ENCODE peak calls at places on chromosomes 11 and 22, in five cellular contexts. One of them, this sample, is unnamed.

GRCh38 chr11:33624082-33624481 is 76.5 kb downstream of the C11orf91 start:
- DNase-seq in GDM1: no peak
- DNase-seq in cardiac muscle cell: peak; percentile 68
- DNase-seq in AG04449: no peak
- DNase-seq in stimulated activated CD4-positive, alpha-beta T cell treated with anti-CD3 and anti-CD28 coated beads, TNF-alpha, amount 100 ng/mL, for 1 hour: no peak
- DNase-seq in this sample: no peak

GRCh38 chr11:6129011-6129410 is 21.5 kb downstream of the OR56B4 start:
- DNase-seq in cardiac muscle cell: no peak
- DNase-seq in stimulated activated CD4-positive, alpha-beta T cell treated with anti-CD3 and anti-CD28 coated beads, TNF-alpha, amount 100 ng/mL, for 1 hour: no peak
- DNase-seq in AG04449: no peak
- DNase-seq in GDM1: no peak
- DNase-seq in this sample: no peak

GRCh38 chr22:48572951-48573350 is 1254.7 kb downstream of the BRD1 start:
- DNase-seq in GDM1: no peak
- DNase-seq in AG04449: no peak
- DNase-seq in stimulated activated CD4-positive, alpha-beta T cell treated with anti-CD3 and anti-CD28 coated beads, TNF-alpha, amount 100 ng/mL, for 1 hour: no peak
- DNase-seq in cardiac muscle cell: no peak
- DNase-seq in this sample: no peak

GRCh38 chr11:10432971-10433370 is 22.1 kb upstream of the AMPD3 start:
- DNase-seq in AG04449: no peak
- DNase-seq in stimulated activated CD4-positive, alpha-beta T cell treated with anti-CD3 and anti-CD28 coated beads, TNF-alpha, amount 100 ng/mL, for 1 hour: no peak
- DNase-seq in GDM1: no peak
- DNase-seq in cardiac muscle cell: no peak
- DNase-seq in this sample: no peak

GRCh38 chr11:10584071-10584501 is 15.6 kb upstream of the LYVE1 start:
- DNase-seq in AG04449: no peak
- DNase-seq in cardiac muscle cell: no peak
- DNase-seq in stimulated activated CD4-positive, alpha-beta T cell treated with anti-CD3 and anti-CD28 coated beads, TNF-alpha, amount 100 ng/mL, for 1 hour: no peak
- DNase-seq in GDM1: peak; percentile 49
- DNase-seq in this sample: peak; percentile 85

GRCh38 chr11:12989428-12990242 is 19.5 kb upstream of the RASSF10 start:
- DNase-seq in AG04449: no peak
- DNase-seq in cardiac muscle cell: no peak
- DNase-seq in stimulated activated CD4-positive, alpha-beta T cell treated with anti-CD3 and anti-CD28 coated beads, TNF-alpha, amount 100 ng/mL, for 1 hour: no peak
- DNase-seq in GDM1: no peak
- DNase-seq in this sample: no peak

GRCh38 chr22:44691796-44692661 is 10.0 kb upstream of the PRR5 start:
- DNase-seq in cardiac muscle cell: no peak
- DNase-seq in stimulated activated CD4-positive, alpha-beta T cell treated with anti-CD3 and anti-CD28 coated beads, TNF-alpha, amount 100 ng/mL, for 1 hour: no peak
- DNase-seq in GDM1: no peak
- DNase-seq in AG04449: no peak
- DNase-seq in this sample: no peak

GRCh38 chr11:10770626-10771254 is 19.7 kb downstream of the CTR9 start:
- DNase-seq in stimulated activated CD4-positive, alpha-beta T cell treated with anti-CD3 and anti-CD28 coated beads, TNF-alpha, amount 100 ng/mL, for 1 hour: no peak
- DNase-seq in AG04449: no peak
- DNase-seq in GDM1: no peak
- DNase-seq in cardiac muscle cell: peak; percentile 80
- DNase-seq in this sample: peak; percentile 48

GRCh38 chr11:100682247-100682969 is 4.7 kb upstream of the ARHGAP42 start:
- DNase-seq in AG04449: no peak
- DNase-seq in cardiac muscle cell: no peak
- DNase-seq in stimulated activated CD4-positive, alpha-beta T cell treated with anti-CD3 and anti-CD28 coated beads, TNF-alpha, amount 100 ng/mL, for 1 hour: no peak
- DNase-seq in GDM1: no peak
- DNase-seq in this sample: peak; percentile 57

GRCh38 chr11:124113890-124114289 is 1.4 kb upstream of the VWA5A start:
- DNase-seq in GDM1: no peak
- DNase-seq in stimulated activated CD4-positive, alpha-beta T cell treated with anti-CD3 and anti-CD28 coated beads, TNF-alpha, amount 100 ng/mL, for 1 hour: no peak
- DNase-seq in cardiac muscle cell: no peak
- DNase-seq in AG04449: no peak
- DNase-seq in this sample: peak; percentile 7

GRCh38 chr11:47306484-47306844 is 36.5 kb downstream of the MADD start:
- DNase-seq in GDM1: no peak
- DNase-seq in cardiac muscle cell: no peak
- DNase-seq in stimulated activated CD4-positive, alpha-beta T cell treated with anti-CD3 and anti-CD28 coated beads, TNF-alpha, amount 100 ng/mL, for 1 hour: no peak
- DNase-seq in AG04449: no peak
- DNase-seq in this sample: no peak

GRCh38 chr11:127656266-127656879 is 655.8 kb upstream of the KIRREL3 start:
- DNase-seq in AG04449: no peak
- DNase-seq in GDM1: no peak
- DNase-seq in cardiac muscle cell: no peak
- DNase-seq in stimulated activated CD4-positive, alpha-beta T cell treated with anti-CD3 and anti-CD28 coated beads, TNF-alpha, amount 100 ng/mL, for 1 hour: no peak
- DNase-seq in this sample: no peak

GRCh38 chr22:21992593-21993237 is 10.1 kb upstream of the TOP3B start:
- DNase-seq in GDM1: no peak
- DNase-seq in stimulated activated CD4-positive, alpha-beta T cell treated with anti-CD3 and anti-CD28 coated beads, TNF-alpha, amount 100 ng/mL, for 1 hour: no peak
- DNase-seq in AG04449: no peak
- DNase-seq in cardiac muscle cell: no peak
- DNase-seq in this sample: no peak

GRCh38 chr11:119721129-119722120 is 7.6 kb downstream of the NECTIN1 start:
- DNase-seq in AG04449: no peak
- DNase-seq in stimulated activated CD4-positive, alpha-beta T cell treated with anti-CD3 and anti-CD28 coated beads, TNF-alpha, amount 100 ng/mL, for 1 hour: no peak
- DNase-seq in cardiac muscle cell: peak; percentile 44
- DNase-seq in GDM1: no peak
- DNase-seq in this sample: no peak

GRCh38 chr22:50310209-50310722 is 2.8 kb upstream of the PLXNB2 start:
- DNase-seq in AG04449: no peak
- DNase-seq in GDM1: no peak
- DNase-seq in stimulated activated CD4-positive, alpha-beta T cell treated with anti-CD3 and anti-CD28 coated beads, TNF-alpha, amount 100 ng/mL, for 1 hour: no peak
- DNase-seq in cardiac muscle cell: no peak
- DNase-seq in this sample: no peak

GRCh38 chr11:45876401-45876800 is 9.1 kb upstream of the MAPK8IP1 start:
- DNase-seq in AG04449: no peak
- DNase-seq in stimulated activated CD4-positive, alpha-beta T cell treated with anti-CD3 and anti-CD28 coated beads, TNF-alpha, amount 100 ng/mL, for 1 hour: no peak
- DNase-seq in GDM1: no peak
- DNase-seq in cardiac muscle cell: no peak
- DNase-seq in this sample: no peak

GRCh38 chr11:117229411-117229810 is 2.5 kb downstream of the PCSK7 start:
- DNase-seq in stimulated activated CD4-positive, alpha-beta T cell treated with anti-CD3 and anti-CD28 coated beads, TNF-alpha, amount 100 ng/mL, for 1 hour: no peak
- DNase-seq in GDM1: no peak
- DNase-seq in AG04449: no peak
- DNase-seq in cardiac muscle cell: no peak
- DNase-seq in this sample: no peak

GRCh38 chr11:46367244-46367915 is 14.1 kb upstream of the MDK start:
- DNase-seq in GDM1: peak; percentile 21
- DNase-seq in AG04449: no peak
- DNase-seq in cardiac muscle cell: peak; percentile 75
- DNase-seq in stimulated activated CD4-positive, alpha-beta T cell treated with anti-CD3 and anti-CD28 coated beads, TNF-alpha, amount 100 ng/mL, for 1 hour: peak; percentile 69
- DNase-seq in this sample: peak; percentile 64

GRCh38 chr11:57647960-57648776 is 1.5 kb downstream of the YPEL4 start:
- DNase-seq in cardiac muscle cell: peak; percentile 26
- DNase-seq in stimulated activated CD4-positive, alpha-beta T cell treated with anti-CD3 and anti-CD28 coated beads, TNF-alpha, amount 100 ng/mL, for 1 hour: no peak
- DNase-seq in GDM1: no peak
- DNase-seq in AG04449: no peak
- DNase-seq in this sample: no peak

GRCh38 chr11:103395612-103396011 is 286.4 kb downstream of the DYNC2H1 start:
- DNase-seq in stimulated activated CD4-positive, alpha-beta T cell treated with anti-CD3 and anti-CD28 coated beads, TNF-alpha, amount 100 ng/mL, for 1 hour: no peak
- DNase-seq in cardiac muscle cell: no peak
- DNase-seq in GDM1: no peak
- DNase-seq in AG04449: peak; percentile 50
- DNase-seq in this sample: no peak

GRCh38 chr11:41201156-41201555 is 258.3 kb downstream of the LRRC4C start:
- DNase-seq in AG04449: no peak
- DNase-seq in GDM1: no peak
- DNase-seq in cardiac muscle cell: peak; percentile 72
- DNase-seq in stimulated activated CD4-positive, alpha-beta T cell treated with anti-CD3 and anti-CD28 coated beads, TNF-alpha, amount 100 ng/mL, for 1 hour: no peak
- DNase-seq in this sample: peak; percentile 4

GRCh38 chr11:133531971-133532651 is at the start of gene OPCML:
- DNase-seq in AG04449: no peak
- DNase-seq in GDM1: no peak
- DNase-seq in stimulated activated CD4-positive, alpha-beta T cell treated with anti-CD3 and anti-CD28 coated beads, TNF-alpha, amount 100 ng/mL, for 1 hour: no peak
- DNase-seq in cardiac muscle cell: peak; percentile 37
- DNase-seq in this sample: no peak

GRCh38 chr11:120945042-120945441 is 78.9 kb upstream of the TBCEL start:
- DNase-seq in stimulated activated CD4-positive, alpha-beta T cell treated with anti-CD3 and anti-CD28 coated beads, TNF-alpha, amount 100 ng/mL, for 1 hour: no peak
- DNase-seq in AG04449: no peak
- DNase-seq in GDM1: no peak
- DNase-seq in cardiac muscle cell: no peak
- DNase-seq in this sample: no peak

GRCh38 chr22:37985751-37986281 is 1.5 kb upstream of the SOX10 start:
- DNase-seq in GDM1: no peak
- DNase-seq in stimulated activated CD4-positive, alpha-beta T cell treated with anti-CD3 and anti-CD28 coated beads, TNF-alpha, amount 100 ng/mL, for 1 hour: no peak
- DNase-seq in AG04449: no peak
- DNase-seq in cardiac muscle cell: no peak
- DNase-seq in this sample: no peak

GRCh38 chr11:132463941-132464340 is 1068.4 kb downstream of the OPCML start:
- DNase-seq in stimulated activated CD4-positive, alpha-beta T cell treated with anti-CD3 and anti-CD28 coated beads, TNF-alpha, amount 100 ng/mL, for 1 hour: no peak
- DNase-seq in cardiac muscle cell: no peak
- DNase-seq in AG04449: no peak
- DNase-seq in GDM1: no peak
- DNase-seq in this sample: peak; percentile 34

GRCh38 chr11:26201411-26201810 is 130.5 kb upstream of the ANO3 start:
- DNase-seq in AG04449: no peak
- DNase-seq in cardiac muscle cell: no peak
- DNase-seq in GDM1: no peak
- DNase-seq in stimulated activated CD4-positive, alpha-beta T cell treated with anti-CD3 and anti-CD28 coated beads, TNF-alpha, amount 100 ng/mL, for 1 hour: no peak
- DNase-seq in this sample: peak; percentile 58

GRCh38 chr22:28402066-28402465 is 277.6 kb downstream of the TTC28 start:
- DNase-seq in stimulated activated CD4-positive, alpha-beta T cell treated with anti-CD3 and anti-CD28 coated beads, TNF-alpha, amount 100 ng/mL, for 1 hour: no peak
- DNase-seq in AG04449: no peak
- DNase-seq in cardiac muscle cell: no peak
- DNase-seq in GDM1: no peak
- DNase-seq in this sample: no peak

GRCh38 chr11:29449280-29450074 is 567.4 kb downstream of the KCNA4 start:
- DNase-seq in GDM1: no peak
- DNase-seq in cardiac muscle cell: peak; percentile 6
- DNase-seq in stimulated activated CD4-positive, alpha-beta T cell treated with anti-CD3 and anti-CD28 coated beads, TNF-alpha, amount 100 ng/mL, for 1 hour: no peak
- DNase-seq in AG04449: no peak
- DNase-seq in this sample: no peak

GRCh38 chr11:2735053-2735589 is 35.3 kb upstream of the KCNQ1OT1 start:
- DNase-seq in AG04449: no peak
- DNase-seq in GDM1: no peak
- DNase-seq in stimulated activated CD4-positive, alpha-beta T cell treated with anti-CD3 and anti-CD28 coated beads, TNF-alpha, amount 100 ng/mL, for 1 hour: no peak
- DNase-seq in cardiac muscle cell: no peak
- DNase-seq in this sample: no peak

GRCh38 chr11:82356316-82356715 is 377.3 kb downstream of the FAM181B start:
- DNase-seq in GDM1: no peak
- DNase-seq in AG04449: no peak
- DNase-seq in stimulated activated CD4-positive, alpha-beta T cell treated with anti-CD3 and anti-CD28 coated beads, TNF-alpha, amount 100 ng/mL, for 1 hour: no peak
- DNase-seq in cardiac muscle cell: no peak
- DNase-seq in this sample: no peak

GRCh38 chr11:2507945-2508749 is 63.3 kb downstream of the KCNQ1 start:
- DNase-seq in cardiac muscle cell: no peak
- DNase-seq in GDM1: no peak
- DNase-seq in AG04449: no peak
- DNase-seq in stimulated activated CD4-positive, alpha-beta T cell treated with anti-CD3 and anti-CD28 coated beads, TNF-alpha, amount 100 ng/mL, for 1 hour: no peak
- DNase-seq in this sample: no peak

GRCh38 chr11:111370902-111371578 is 8.0 kb downstream of the POU2AF1 start:
- DNase-seq in cardiac muscle cell: no peak
- DNase-seq in GDM1: no peak
- DNase-seq in AG04449: no peak
- DNase-seq in stimulated activated CD4-positive, alpha-beta T cell treated with anti-CD3 and anti-CD28 coated beads, TNF-alpha, amount 100 ng/mL, for 1 hour: no peak
- DNase-seq in this sample: no peak

GRCh38 chr11:120134106-120134930 is 3.6 kb downstream of the TRIM29 start:
- DNase-seq in cardiac muscle cell: no peak
- DNase-seq in stimulated activated CD4-positive, alpha-beta T cell treated with anti-CD3 and anti-CD28 coated beads, TNF-alpha, amount 100 ng/mL, for 1 hour: no peak
- DNase-seq in AG04449: no peak
- DNase-seq in GDM1: no peak
- DNase-seq in this sample: no peak